ENCODE peak calls at places on chromosomes 11 and 22, in four cellular contexts. P, J, Y and O are unnamed samples.

GRCh38 chr22:46660604-46661201 is 40.5 kb downstream of the GRAMD4 start:
- DNase-seq in P (no peak), J (no peak), Y (no peak), O (no peak)

GRCh38 chr11:33383075-33383919 is 126.1 kb downstream of the HIPK3 start:
- DNase-seq in P (no peak), J (peak; percentile 44), Y (no peak), O (no peak)

GRCh38 chr11:102932678-102933077 is 22.9 kb downstream of the MMP13 start:
- DNase-seq in P (no peak), J (no peak), Y (no peak), O (no peak)

GRCh38 chr11:45264839-45265515 is 21.2 kb downstream of the SYT13 start:
- DNase-seq in P (peak; percentile 96), J (peak; percentile 87), Y (no peak), O (peak; percentile 56)

GRCh38 chr11:100918551-100919500 is 210.8 kb downstream of the PGR start:
- DNase-seq in P (peak; percentile 11), J (peak; percentile 36), Y (no peak), O (no peak)

GRCh38 chr22:39278040-39278439 is 33.3 kb upstream of the PDGFB start:
- DNase-seq in P (no peak), J (no peak), Y (no peak), O (no peak)

GRCh38 chr11:118705796-118706545 is 26.5 kb upstream of the TREH start:
- DNase-seq in P (no peak), J (no peak), Y (no peak), O (no peak)

GRCh38 chr11:76771446-76772099 is 11.6 kb upstream of the TSKU start:
- DNase-seq in P (no peak), J (no peak), Y (no peak), O (no peak)

GRCh38 chr11:8018742-8019631 is 31.9 kb downstream of the EIF3F start:
- DNase-seq in P (peak; percentile 56), J (peak; percentile 48), Y (peak; percentile 48), O (peak; percentile 30)

GRCh38 chr11:69689484-69690319 is 14.1 kb downstream of the FGF19 start:
- DNase-seq in P (no peak), J (no peak), Y (no peak), O (no peak)